ENCODE peak calls at places on chromosomes 2 and 18, in eight cellular contexts. I is heart left ventricle, Z is HepG2, X is uterus, A is A549, P is K562, B is IMR-90, J is thyroid gland. G is an unnamed sample.

GRCh38 chr2:23241106-23241505 is 143.9 kb upstream of the KLHL29 start:
- DNase-seq in I (no peak), Z (no peak), X (no peak), A (no peak), P (no peak), B (no peak), J (no peak), G (no peak)

GRCh38 chr2:178455947-178456346 is 4.8 kb downstream of the PJVK start:
- DNase-seq in I (no peak), Z (no peak), X (no peak), A (no peak), P (no peak), B (no peak), J (no peak), G (no peak)

GRCh38 chr2:76197842-76198448 is 487.2 kb upstream of the GCFC2 start:
- DNase-seq in I (no peak), Z (peak; percentile 72), X (peak; percentile 15), A (no peak), P (peak; percentile 67), B (peak; percentile 65), J (peak; percentile 42), G (peak; percentile 72)

GRCh38 chr2:241269707-241270520 is 45.6 kb downstream of the HDLBP start:
- DNase-seq in I (no peak), Z (no peak), X (no peak), A (no peak), P (no peak), B (no peak), J (peak; percentile 33), G (no peak)

GRCh38 chr18:2894131-2894840 is 47.5 kb downstream of the EMILIN2 start:
- DNase-seq in I (peak; percentile 73), Z (peak; percentile 62), X (peak; percentile 6), A (no peak), P (peak; percentile 85), B (no peak), J (peak; percentile 27), G (peak; percentile 91)

GRCh38 chr2:188937228-188938220 is 36.6 kb upstream of the COL3A1 start:
- DNase-seq in I (no peak), Z (no peak), X (no peak), A (no peak), P (no peak), B (peak; percentile 71), J (no peak), G (no peak)

GRCh38 chr2:54687595-54688152 is 35.8 kb upstream of the EML6 start:
- DNase-seq in I (no peak), Z (no peak), X (no peak), A (no peak), P (no peak), B (no peak), J (no peak), G (no peak)

GRCh38 chr2:96751800-96752199 is 8.9 kb upstream of the CNNM4 start:
- DNase-seq in I (no peak), Z (no peak), X (no peak), A (no peak), P (no peak), B (no peak), J (no peak), G (no peak)

GRCh38 chr2:226048625-226049024 is 649.1 kb downstream of the NYAP2 start:
- DNase-seq in I (no peak), Z (peak; percentile 9), X (no peak), A (peak; percentile 10), P (no peak), B (peak; percentile 91), J (no peak), G (no peak)

GRCh38 chr2:101725038-101725437 is 27.5 kb downstream of the MAP4K4 start:
- DNase-seq in I (no peak), Z (no peak), X (no peak), A (no peak), P (no peak), B (no peak), J (no peak), G (no peak)

GRCh38 chr2:238398577-238398976 is 28.1 kb upstream of the ASB1 start:
- DNase-seq in I (no peak), Z (no peak), X (no peak), A (no peak), P (no peak), B (no peak), J (peak; percentile 31), G (no peak)

GRCh38 chr2:224369028-224369632 is 32.8 kb downstream of the FAM124B start:
- DNase-seq in I (no peak), Z (peak; percentile 45), X (no peak), A (peak; percentile 15), P (peak; percentile 59), B (peak; percentile 49), J (no peak), G (peak; percentile 68)

DNA sequence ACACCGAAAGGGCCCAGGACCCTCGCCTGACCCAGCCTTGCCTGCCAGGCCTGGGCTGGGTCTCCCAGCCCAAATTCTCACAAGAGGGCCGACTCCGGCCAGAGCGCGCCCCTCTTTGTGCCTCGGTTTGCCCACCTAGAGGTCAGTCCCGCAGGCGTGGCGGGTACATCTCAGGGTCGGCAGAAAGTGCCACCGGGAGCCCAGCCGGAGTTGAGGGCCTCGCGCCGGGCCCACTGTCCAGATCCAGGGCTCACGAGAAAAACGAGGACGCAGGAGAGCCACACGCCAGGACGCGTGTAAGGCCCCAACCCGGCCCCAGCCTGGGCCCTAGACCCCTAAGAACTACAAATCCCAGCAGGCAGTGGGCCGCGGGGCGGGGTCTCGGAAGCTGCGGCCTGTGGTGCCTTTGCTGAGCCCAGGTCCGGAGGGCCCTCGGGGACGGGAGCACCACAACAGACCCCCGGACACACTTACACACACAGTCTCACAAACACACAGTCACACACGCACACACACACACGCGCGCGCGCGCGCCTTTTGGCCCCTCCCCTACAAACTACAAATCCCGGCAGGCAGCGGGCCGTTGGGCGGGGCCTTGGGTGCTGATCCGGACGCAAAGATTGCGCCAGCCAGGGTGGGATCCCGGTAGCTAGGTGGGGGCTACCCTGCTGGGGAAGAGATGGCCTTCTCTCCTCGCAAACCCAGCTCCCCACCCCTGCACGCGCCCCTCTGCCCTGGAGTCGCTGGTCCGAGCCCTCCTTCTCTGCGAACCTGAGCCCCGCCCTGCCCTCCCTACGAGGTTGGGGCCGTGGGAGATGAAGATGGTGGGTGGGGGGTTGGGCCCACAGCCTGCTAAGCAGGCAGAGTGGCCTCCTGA is at the start of gene SH2D6:
- DNase-seq in I (peak; percentile 93), Z (peak; percentile 86), X (peak; percentile 86), A (peak; percentile 93), P (peak; percentile 93), B (peak; percentile 68), J (peak; percentile 85), G (peak; percentile 93)
- TF ChIP-seq POLR2A in I (peak; percentile 71), Z (peak; percentile 81), X (peak; percentile 59), A (peak; percentile 42), P (peak; percentile 79), B (peak; percentile 46), J (no peak), G (peak; percentile 73)

GRCh38 chr2:70084973-70085710 is 2.1 kb upstream of the PCBP1 start:
- DNase-seq in I (no peak), Z (no peak), X (no peak), A (no peak), P (peak; percentile 84), B (no peak), J (peak; percentile 90), G (no peak)
- TF ChIP-seq POLR2A in I (no peak), Z (no peak), X (no peak), A (no peak), P (no peak), B (no peak), J (no peak), G (no peak)

DNA sequence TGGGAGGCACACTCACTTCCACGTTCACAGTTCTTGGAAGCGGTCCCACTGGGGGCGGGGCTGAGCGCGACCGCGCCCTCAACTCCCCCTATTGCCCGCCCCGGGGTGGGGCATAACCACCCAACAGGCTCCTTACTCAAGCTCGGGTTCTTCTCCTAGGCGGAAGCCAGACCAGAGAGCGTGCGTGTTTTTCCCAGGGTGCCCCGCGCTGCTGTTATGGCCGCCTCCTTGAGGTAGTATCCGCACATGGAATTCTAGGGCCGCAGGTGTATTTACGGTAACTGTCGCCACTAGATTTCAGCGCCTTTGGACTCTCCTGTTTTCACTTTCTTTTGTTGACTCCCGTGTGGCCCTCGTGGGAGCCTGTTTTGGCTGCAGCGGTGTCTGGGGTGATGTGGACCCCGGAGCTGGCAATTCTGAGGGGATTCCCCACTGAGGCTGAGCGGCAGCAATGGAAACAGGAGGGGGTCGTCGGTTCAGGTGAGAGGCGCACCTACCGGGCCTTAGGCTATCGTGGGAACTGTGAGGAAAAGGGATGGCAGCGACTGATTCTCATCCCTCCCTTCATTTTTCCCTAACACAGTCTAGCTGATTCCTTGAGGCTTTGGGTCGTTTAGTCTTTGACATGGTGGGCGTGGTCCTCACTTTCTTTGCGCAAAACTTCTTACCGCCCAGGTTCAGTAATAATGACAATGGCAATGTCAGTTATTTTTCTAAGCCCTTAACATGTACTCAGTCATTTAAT is at the start of gene TTC27:
- DNase-seq in I (peak; percentile 96), Z (peak; percentile 96), X (peak; percentile 93), A (peak; percentile 97), P (peak; percentile 98), B (peak; percentile 93), J (peak; percentile 95), G (peak; percentile 97)
- TF ChIP-seq POLR2A in I (peak; percentile 39), Z (peak; percentile 84), X (no peak), A (peak; percentile 78), P (peak; percentile 87), B (peak; percentile 71), J (no peak), G (peak; percentile 67)

DNA sequence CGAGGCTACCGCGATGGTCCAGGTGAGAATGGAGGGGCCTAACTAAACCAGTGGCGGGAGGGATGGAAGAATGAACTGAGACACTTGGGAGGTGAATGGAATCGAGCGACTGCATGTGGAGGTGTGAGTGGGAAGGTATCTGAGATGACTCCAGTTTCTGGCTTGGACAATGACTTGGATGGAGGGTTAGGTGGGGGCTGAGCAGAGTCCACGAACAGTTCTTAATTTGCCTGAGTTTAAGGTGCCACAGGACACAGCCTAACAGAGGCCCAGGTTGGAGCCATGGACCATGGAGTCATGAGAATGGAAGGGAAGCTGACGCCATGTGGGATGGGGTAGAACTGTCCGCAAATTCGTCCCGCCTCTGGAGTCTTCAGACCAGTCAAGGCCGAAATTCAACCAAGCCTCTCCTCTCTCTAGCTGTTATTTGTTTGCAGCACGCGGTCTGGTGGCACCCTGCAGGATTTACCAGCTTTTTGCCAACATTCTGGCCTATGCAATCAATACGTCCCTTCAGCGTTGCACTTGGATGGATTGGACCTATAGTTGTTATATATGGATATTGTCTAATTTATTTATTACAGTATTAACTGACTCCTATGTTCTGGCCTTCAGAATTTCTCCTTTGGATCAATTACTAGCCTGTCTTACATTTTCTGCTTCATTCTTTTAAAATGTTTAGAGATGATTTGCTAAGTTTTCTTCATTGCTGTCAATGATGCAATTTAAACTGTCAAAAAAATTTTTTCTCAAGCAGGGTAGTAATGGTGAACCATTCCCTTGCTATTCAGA is 941 bp upstream of the BOLA3 start:
- DNase-seq in I (no peak), Z (no peak), X (no peak), A (no peak), P (peak; percentile 52), B (no peak), J (no peak), G (peak; percentile 39)
- TF ChIP-seq POLR2A in I (no peak), Z (no peak), X (no peak), A (no peak), P (no peak), B (no peak), J (no peak), G (no peak)